ENCODE peak calls at places on chromosomes 7 and 10, in four cellular contexts. R, A, M and V are unnamed samples.

GRCh38 chr10:12946372-12946771 is 55.1 kb downstream of the CCDC3 start:
- DNase-seq in A (no peak), M (peak; percentile 1), R (no peak), V (no peak)

GRCh38 chr10:94133239-94133638 is 139.5 kb downstream of the PLCE1 start:
- DNase-seq in A (no peak), M (no peak), R (no peak), V (no peak)

GRCh38 chr10:104796817-104797216 is 155.7 kb downstream of the SORCS3 start:
- DNase-seq in M (no peak), A (no peak), R (no peak), V (no peak)

GRCh38 chr7:116551692-116552091 is 26.9 kb downstream of the CAV1 start:
- DNase-seq in R (no peak), A (no peak), M (no peak), V (no peak)

GRCh38 chr10:15457382-15457781 is 86.3 kb upstream of the FAM171A1 start:
- DNase-seq in A (no peak), M (no peak), R (peak; percentile 43), V (no peak)

GRCh38 chr10:123759496-123760070 is 93.4 kb downstream of the GPR26 start:
- DNase-seq in M (no peak), R (peak; percentile 44), A (no peak), V (no peak)

GRCh38 chr10:43749145-43749576 is 100.5 kb upstream of the ZNF32 start:
- DNase-seq in R (no peak), A (no peak), M (no peak), V (no peak)

GRCh38 chr7:27423290-27423689 is 180.7 kb downstream of the EVX1 start:
- DNase-seq in R (no peak), A (no peak), M (no peak), V (no peak)

GRCh38 chr7:138878847-138879246 is 80.9 kb upstream of the ATP6V0A4 start:
- DNase-seq in A (no peak), M (no peak), R (no peak), V (no peak)

GRCh38 chr7:12731775-12732174 is 44.3 kb downstream of the ARL4A start:
- DNase-seq in R (no peak), A (no peak), M (no peak), V (no peak)
- H3K27ac ChIP-seq in R (no peak overlapping the region), A (no peak overlapping the region), M (no peak overlapping the region), V (no peak overlapping the region)

GRCh38 chr7:132793474-132793873 is 217.2 kb upstream of the PLXNA4 start:
- DNase-seq in A (no peak), M (no peak), R (no peak), V (no peak)

GRCh38 chr7:132790104-132790503 is 213.8 kb upstream of the PLXNA4 start:
- DNase-seq in R (no peak), A (no peak), M (no peak), V (no peak)

GRCh38 chr7:132791036-132791435 is 214.8 kb upstream of the PLXNA4 start:
- DNase-seq in R (no peak), M (no peak), A (no peak), V (no peak)

GRCh38 chr7:132785861-132786260 is 209.6 kb upstream of the PLXNA4 start:
- DNase-seq in M (no peak), A (no peak), R (no peak), V (no peak)

DNA sequence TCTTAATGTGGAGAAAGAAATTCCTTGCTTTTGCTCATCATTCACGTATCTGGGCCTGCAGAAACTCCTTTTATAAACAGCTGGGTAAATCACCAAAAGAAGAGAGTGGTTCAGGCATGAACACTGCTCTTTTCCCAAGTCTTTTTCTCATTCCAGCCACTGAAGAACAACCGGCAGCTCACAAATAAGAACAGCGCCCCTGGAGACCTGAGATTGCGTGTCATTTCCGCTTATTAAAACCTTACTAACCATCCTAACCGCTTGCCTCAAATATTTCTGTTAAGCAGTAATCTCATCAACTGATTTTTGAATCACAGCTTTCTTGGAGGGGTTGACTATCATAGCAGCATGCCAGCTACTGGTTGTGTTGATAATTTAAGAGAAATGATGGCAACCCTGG is 213.0 kb upstream of the PLXNA4 start:
- DNase-seq in A (no peak), R (peak; percentile 56), M (no peak), V (no peak)
- H4K5ac ChIP-seq in A (no peak overlapping the region), R (no peak overlapping the region), M (no peak overlapping the region), V (no peak overlapping the region)

GRCh38 chr7:923108-924041 is 31.1 kb downstream of the ADAP1 start:
- DNase-seq in R (peak; percentile 48), A (peak; percentile 72), M (peak; percentile 51), V (peak; percentile 47)
- H3K4me2 ChIP-seq in R (no peak overlapping the region), A (no peak overlapping the region), M (no peak overlapping the region), V (no peak overlapping the region)

GRCh38 chr7:64685091-64685490 is 19.2 kb downstream of the ZNF107 start:
- DNase-seq in M (no peak), R (peak; percentile 7), A (no peak), V (no peak)

GRCh38 chr7:64686493-64687184 is 20.7 kb downstream of the ZNF107 start:
- DNase-seq in A (no peak), R (no peak), M (no peak), V (no peak)

GRCh38 chr7:64691831-64692230 is 25.9 kb downstream of the ZNF107 start:
- DNase-seq in A (no peak), M (no peak), R (no peak), V (no peak)

GRCh38 chr7:64685741-64686140 is 19.8 kb downstream of the ZNF107 start:
- DNase-seq in A (no peak), R (no peak), M (no peak), V (no peak)

GRCh38 chr7:64687249-64687648 is 21.3 kb downstream of the ZNF107 start:
- DNase-seq in A (no peak), R (no peak), M (no peak), V (no peak)
- H3K27ac ChIP-seq in A (no peak overlapping the region), R (no peak overlapping the region), M (no peak overlapping the region), V (no peak overlapping the region)

DNA sequence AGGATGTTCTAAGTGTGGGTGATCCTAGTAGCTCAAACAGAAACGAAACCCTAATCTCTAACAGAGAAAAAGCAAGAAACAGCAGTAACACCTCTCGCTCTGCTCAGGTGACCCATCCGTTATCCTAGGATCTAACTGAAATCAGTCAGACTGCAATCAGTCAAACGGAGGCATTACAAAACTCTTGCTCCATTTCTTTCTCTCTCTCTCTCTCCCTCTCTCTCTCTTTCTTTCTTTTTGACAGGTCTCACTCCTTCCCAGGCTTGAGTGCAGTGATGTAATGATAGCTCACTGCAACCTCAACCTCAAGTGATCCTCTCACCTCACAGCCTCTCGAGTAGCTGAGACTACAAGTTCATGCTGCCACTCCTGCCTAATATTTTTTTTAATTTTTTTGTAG is 1283.5 kb upstream of the CELF2 start:
- DNase-seq in M (no peak), A (no peak), R (no peak), V (no peak)
- H4K5ac ChIP-seq in M (no peak overlapping the region), A (no peak overlapping the region), R (no peak overlapping the region), V (no peak overlapping the region)

GRCh38 chr7:34133356-34133982 is 228.1 kb downstream of the BMPER start:
- DNase-seq in R (peak; percentile 61), A (no peak), M (no peak), V (peak; percentile 95)

GRCh38 chr7:34133983-34134782 is 228.8 kb downstream of the BMPER start:
- DNase-seq in R (peak; percentile 85), A (peak; percentile 81), M (peak; percentile 89), V (peak; percentile 84)

GRCh38 chr7:34136698-34137097 is 231.4 kb downstream of the BMPER start:
- DNase-seq in A (no peak), M (no peak), R (no peak), V (no peak)

GRCh38 chr7:34137176-34137575 is 231.8 kb downstream of the BMPER start:
- DNase-seq in A (no peak), M (no peak), R (no peak), V (peak; percentile 23)

DNA sequence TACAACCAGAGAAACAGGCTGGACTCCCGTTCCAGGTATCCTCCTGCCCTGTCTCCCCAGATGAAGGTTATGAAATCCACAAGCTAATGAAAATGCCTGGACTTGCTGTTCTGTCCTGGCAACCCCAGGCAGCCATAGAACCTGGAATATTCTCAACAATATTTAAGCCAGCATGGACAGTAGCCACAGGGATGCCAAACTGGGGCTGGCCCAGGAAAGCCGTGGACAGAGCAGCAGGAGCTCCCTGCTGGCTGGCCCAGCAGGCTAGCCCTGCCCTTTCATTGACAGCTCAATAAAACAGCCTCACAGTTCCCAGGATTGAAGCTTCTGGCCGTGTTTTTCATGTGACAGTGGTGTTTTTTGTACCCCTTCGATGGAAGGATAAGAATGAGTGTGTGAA is 230.6 kb downstream of the BMPER start:
- DNase-seq in M (no peak), A (no peak), R (no peak), V (no peak)
- H3K4me2 ChIP-seq in M (no peak overlapping the region), A (no peak overlapping the region), R (no peak overlapping the region), V (no peak overlapping the region)

GRCh38 chr10:77393411-77393810 is 244.2 kb downstream of the KCNMA1 start:
- DNase-seq in M (no peak), R (no peak), A (no peak), V (no peak)

GRCh38 chr10:77392851-77393250 is 244.8 kb downstream of the KCNMA1 start:
- DNase-seq in A (no peak), M (no peak), R (no peak), V (peak; percentile 98)

GRCh38 chr10:77391605-77392235 is 245.9 kb downstream of the KCNMA1 start:
- DNase-seq in M (peak; percentile 97), R (peak; percentile 94), A (peak; percentile 89), V (peak; percentile 87)

GRCh38 chr10:77393821-77394501 is 243.6 kb downstream of the KCNMA1 start:
- DNase-seq in A (no peak), R (no peak), M (no peak), V (no peak)

DNA sequence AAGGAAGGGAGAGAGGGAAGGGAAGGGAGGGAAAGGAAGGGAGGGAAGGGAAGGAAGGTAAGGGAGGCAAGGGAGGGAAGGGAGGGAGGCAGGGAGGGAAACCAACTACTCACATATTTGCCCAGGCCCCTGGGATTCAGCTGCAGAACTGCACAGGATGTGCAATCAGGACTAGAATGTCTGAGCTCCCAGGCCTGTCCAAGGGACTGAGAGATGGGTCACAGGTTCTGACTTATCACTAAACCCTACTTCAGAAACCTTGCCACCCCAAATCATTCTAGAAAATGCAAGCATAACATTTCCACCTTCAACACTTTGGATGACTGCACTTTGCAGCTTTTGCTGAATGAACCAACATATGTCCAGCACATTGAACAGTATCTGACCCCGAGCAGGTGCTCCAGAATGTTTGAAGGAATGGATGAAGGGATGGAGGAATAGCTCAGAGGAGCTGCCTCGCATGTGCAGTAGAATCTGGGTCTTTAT is 245.3 kb downstream of the KCNMA1 start:
- DNase-seq in R (no peak), A (no peak), M (no peak), V (peak; percentile 60)
- H3K27ac ChIP-seq in R (no peak overlapping the region), A (no peak overlapping the region), M (no peak overlapping the region), V (peak overlapping the region; percentile 43)

GRCh38 chr10:19788075-19788686 is 28.1 kb upstream of the PLXDC2 start:
- DNase-seq in R (peak; percentile 71), M (peak; percentile 56), A (no peak), V (peak; percentile 73)

GRCh38 chr10:19783721-19784120 is 32.5 kb upstream of the PLXDC2 start:
- DNase-seq in R (no peak), A (no peak), M (no peak), V (no peak)

GRCh38 chr10:19782430-19783089 is 33.7 kb upstream of the PLXDC2 start:
- DNase-seq in R (no peak), A (no peak), M (no peak), V (no peak)

GRCh38 chr10:19788902-19789301 is 27.3 kb upstream of the PLXDC2 start:
- DNase-seq in A (no peak), M (no peak), R (peak; percentile 18), V (peak; percentile 4)

GRCh38 chr10:19785366-19785765 is 30.9 kb upstream of the PLXDC2 start:
- DNase-seq in A (no peak), R (no peak), M (no peak), V (no peak)
- H4K5ac ChIP-seq in A (no peak overlapping the region), R (no peak overlapping the region), M (no peak overlapping the region), V (no peak overlapping the region)